ENCODE peak calls at places on chromosomes 7 and 10, in four cellular contexts. Q is HepG2, S is K562, B is GM12878. K is an unnamed sample.
A peak's percentile ranks its signal among the peaks of the same experiment; 100 is the strongest.

GRCh38 chr10:42985436-42986316 is 91.2 kb upstream of the RET start:
- DNase-seq in Q (no peak), S (no peak), B (no peak), K (no peak)

GRCh38 chr10:37789590-37789989 is 67.8 kb downstream of the ZNF248 start:
- DNase-seq in Q (peak; percentile 68), S (no peak), B (no peak), K (no peak)

GRCh38 chr7:142901426-142902259 is 16.1 kb upstream of the TRPV6 start:
- DNase-seq in Q (no peak), S (no peak), B (no peak), K (no peak)

GRCh38 chr10:5040781-5041470 is 37.3 kb upstream of the AKR1C2 start:
- DNase-seq in Q (peak; percentile 50), S (no peak), B (no peak), K (no peak)

GRCh38 chr7:21364838-21365267 is 63.0 kb upstream of the SP4 start:
- DNase-seq in Q (peak; percentile 9), S (no peak), B (no peak), K (no peak)

GRCh38 chr7:81410471-81411117 is 359.3 kb downstream of the HGF start:
- DNase-seq in Q (no peak), S (no peak), B (no peak), K (no peak)

GRCh38 chr7:2903686-2904162 is 59.6 kb upstream of the GNA12 start:
- DNase-seq in Q (peak; percentile 36), S (no peak), B (no peak), K (no peak)

GRCh38 chr10:70538731-70539338 is 60.3 kb downstream of the PALD1 start:
- DNase-seq in Q (no peak), S (no peak), B (no peak), K (no peak)

GRCh38 chr10:133162910-133163856 is 3.2 kb downstream of the KNDC1 start:
- DNase-seq in Q (no peak), S (no peak), B (no peak), K (no peak)

GRCh38 chr7:140673770-140674155 is 1.0 kb downstream of the ADCK2 start:
- DNase-seq in Q (no peak), S (no peak), B (no peak), K (peak; percentile 35)

GRCh38 chr7:139521439-139521838 is 2.0 kb upstream of the CLEC2L start:
- DNase-seq in Q (no peak), S (no peak), B (no peak), K (no peak)
- TF ChIP-seq EZH2 in Q (no peak), S (no peak), B (no peak), K (no peak)

GRCh38 chr10:89175821-89176220 is 31.3 kb downstream of the CH25H start:
- DNase-seq in Q (no peak), S (no peak), B (no peak), K (no peak)
- TF ChIP-seq JUNB in Q (no peak), S (no peak), B (no peak), K (no peak)

DNA sequence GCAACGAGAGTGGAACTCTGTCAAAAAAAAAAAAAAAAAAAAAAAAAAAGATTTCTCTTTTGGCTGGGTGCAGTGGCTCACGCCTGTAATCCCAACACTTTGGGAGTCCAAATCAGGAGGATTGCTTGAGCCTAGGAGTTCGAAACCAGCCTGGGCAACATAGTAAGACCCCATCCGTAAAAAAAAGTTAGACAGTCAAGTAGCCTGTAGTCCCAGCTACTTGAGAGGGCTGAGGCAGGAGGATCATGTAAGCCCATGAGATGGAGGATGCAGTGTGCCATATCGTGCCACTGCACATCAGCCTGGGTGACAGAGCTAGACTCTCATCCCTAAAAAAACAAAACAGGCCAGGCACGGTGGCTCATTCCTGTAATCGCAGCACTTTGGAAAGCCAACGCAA is 25.2 kb downstream of the PDLIM1 start:
- DNase-seq in Q (no peak), S (no peak), B (no peak), K (no peak)
- TF ChIP-seq EZH2 in Q (no peak), S (no peak), B (no peak), K (no peak)

DNA sequence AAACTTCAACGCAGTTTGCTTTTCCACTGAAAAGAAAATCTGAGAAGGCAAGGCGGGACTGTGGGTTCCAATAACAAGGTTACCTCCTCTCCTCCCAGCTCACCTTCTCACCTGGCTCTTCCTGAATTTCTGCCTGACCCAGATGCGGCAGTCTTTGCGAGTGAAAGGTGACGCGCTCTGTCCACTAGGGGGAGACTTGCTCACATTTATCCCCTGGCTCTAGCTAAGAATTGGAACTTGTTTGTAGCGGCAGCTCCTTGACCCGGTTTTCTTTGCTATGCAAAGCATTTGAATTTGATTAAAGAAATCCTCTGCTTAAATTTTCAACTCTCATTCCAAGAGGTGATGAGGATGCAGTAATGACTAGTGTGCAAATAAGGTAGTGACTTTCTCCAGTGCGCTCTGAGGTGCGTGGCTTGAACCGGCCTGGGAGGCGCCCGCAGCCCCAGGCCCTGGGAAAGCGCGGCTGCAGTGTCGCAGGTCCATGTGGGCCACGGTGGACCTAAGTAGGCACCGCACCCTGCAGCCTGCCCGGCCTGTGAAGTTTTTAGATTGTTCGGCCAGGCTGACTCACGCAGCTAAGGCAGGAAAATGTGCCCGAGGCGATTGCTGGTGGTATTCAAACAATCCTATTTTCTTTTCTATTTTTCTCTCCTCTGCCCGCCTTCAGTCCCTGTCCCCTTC is 336.9 kb upstream of the NPSR1 start:
- DNase-seq in Q (peak; percentile 67), S (peak; percentile 59), B (peak; percentile 7), K (peak; percentile 90)
- TF ChIP-seq JUNB in Q (no peak), S (no peak), B (no peak), K (no peak)

DNA sequence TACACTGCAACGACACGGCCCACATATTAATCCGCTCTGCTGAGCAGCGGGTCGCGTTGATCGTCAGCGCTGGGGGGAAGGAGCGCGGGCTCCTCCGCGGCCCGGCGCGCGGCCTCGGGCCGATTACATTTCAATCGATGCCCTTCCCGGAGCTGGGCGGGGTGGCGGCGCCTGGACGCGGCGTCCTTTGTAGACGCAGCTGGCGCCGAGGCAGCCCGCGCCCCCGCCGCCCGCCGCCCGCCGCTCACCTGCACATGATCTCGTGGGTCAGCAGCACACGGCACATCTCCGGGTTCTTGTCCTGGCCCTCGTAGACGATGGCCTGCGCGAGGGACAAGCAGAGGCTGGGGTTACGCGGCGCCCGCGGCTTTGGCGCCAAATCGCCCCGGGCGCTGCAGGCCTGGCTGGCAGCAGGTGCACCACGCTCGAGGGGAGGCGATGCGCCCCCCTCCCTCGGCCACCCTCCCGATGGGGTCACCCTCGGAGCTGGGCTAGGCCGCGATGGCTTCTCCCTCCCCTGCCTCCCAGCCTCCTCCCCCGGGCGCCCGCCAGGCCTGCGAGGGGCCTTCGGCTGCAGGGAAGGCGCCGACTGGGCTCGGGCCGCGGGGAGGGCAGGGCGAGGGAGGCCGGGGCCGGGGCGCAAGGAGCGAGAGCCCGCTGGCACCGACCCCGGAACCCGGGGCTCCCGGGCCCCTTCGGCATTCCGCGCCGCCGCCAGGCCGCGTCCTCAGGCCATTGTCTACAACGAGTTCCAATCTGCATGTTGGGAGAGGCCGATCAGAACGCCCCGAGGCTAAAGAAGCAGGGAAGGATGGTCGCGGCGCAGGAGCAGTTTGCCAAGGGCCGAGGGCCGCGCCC is 5.2 kb downstream of the EBF3 start:
- DNase-seq in Q (no peak), S (no peak), B (no peak), K (peak; percentile 72)
- TF ChIP-seq EZH2 in Q (no peak), S (no peak), B (no peak), K (peak; percentile 50)

GRCh38 chr7:100119701-100120517 is 475 bp downstream of the CNPY4 start:
- DNase-seq in Q (peak; percentile 57), S (peak; percentile 59), B (no peak), K (peak; percentile 81)
- TF ChIP-seq JUNB in Q (no peak), S (no peak), B (no peak), K (no peak)

DNA sequence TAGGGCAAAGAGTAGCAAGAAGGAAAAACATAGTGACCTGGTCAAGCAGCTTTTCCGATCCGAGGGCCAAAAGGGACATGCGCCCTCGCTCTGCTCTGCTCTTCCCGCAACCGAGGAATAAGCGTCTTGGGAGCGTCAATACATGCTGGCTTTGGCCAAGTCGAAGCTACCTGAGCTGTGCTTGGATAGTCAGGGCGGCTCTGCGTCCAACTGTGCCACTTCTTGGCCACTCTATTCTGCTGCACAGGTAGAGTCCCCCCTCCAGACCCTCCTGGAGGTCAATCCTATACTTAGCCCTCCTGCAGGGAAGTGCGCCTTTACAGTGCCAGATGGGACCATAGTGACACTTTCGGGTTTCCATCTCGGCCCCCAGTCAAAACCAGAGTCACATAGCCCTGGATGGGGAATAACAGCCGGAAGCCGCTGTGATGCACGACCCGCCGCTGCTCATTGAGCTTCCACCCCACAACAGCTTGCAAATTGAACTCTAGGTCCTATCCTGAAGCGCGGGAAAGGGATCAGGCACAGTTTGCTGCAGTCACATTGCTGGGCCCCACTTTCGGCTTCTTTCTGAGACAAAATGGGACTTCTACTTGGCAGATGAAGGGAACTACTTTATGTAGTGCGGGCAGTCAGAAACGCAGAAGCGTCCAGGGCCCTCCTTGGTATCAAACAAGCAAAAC is 1.1 kb upstream of the HPSE2 start:
- DNase-seq in Q (no peak), S (no peak), B (no peak), K (peak; percentile 52)
- TF ChIP-seq EZH2 in Q (no peak), S (no peak), B (no peak), K (peak; percentile 65)